ENCODE peak calls at places on chromosomes 4 and X, in six cellular contexts. One of them, this sample, is unnamed. For H3K27me3, the result is how much of the 10 kb centered on the place peaks cover.

GRCh38 chr4:87339440-87339839 is 16.8 kb upstream of the HSD17B13 start:
- DNase-seq in heart left ventricle: no peak
- DNase-seq in GM12878: no peak
- DNase-seq in right lobe of liver: no peak
- DNase-seq in neural progenitor cell: no peak
- DNase-seq in fibroblast of lung: no peak
- DNase-seq in this sample: no peak

GRCh38 chrX:71581210-71581609 is 3.0 kb downstream of the GCNA start:
- DNase-seq in GM12878: no peak
- DNase-seq in heart left ventricle: peak
- DNase-seq in fibroblast of lung: no peak
- DNase-seq in right lobe of liver: no peak
- DNase-seq in neural progenitor cell: no peak
- DNase-seq in this sample: no peak

GRCh38 chr4:24763631-24764302 is 31.6 kb upstream of the SOD3 start:
- DNase-seq in neural progenitor cell: no peak
- DNase-seq in heart left ventricle: no peak
- DNase-seq in GM12878: no peak
- DNase-seq in right lobe of liver: no peak
- DNase-seq in fibroblast of lung: peak
- DNase-seq in this sample: no peak

GRCh38 chrX:49270249-49270921 is 792 bp downstream of the PPP1R3F start:
- DNase-seq in right lobe of liver: peak
- DNase-seq in neural progenitor cell: peak
- DNase-seq in heart left ventricle: no peak
- DNase-seq in fibroblast of lung: no peak
- DNase-seq in GM12878: no peak
- DNase-seq in this sample: peak

GRCh38 chr4:89290727-89291126 is 16.9 kb downstream of the GPRIN3 start:
- DNase-seq in right lobe of liver: no peak
- DNase-seq in fibroblast of lung: no peak
- DNase-seq in GM12878: no peak
- DNase-seq in neural progenitor cell: no peak
- DNase-seq in heart left ventricle: no peak
- DNase-seq in this sample: no peak

GRCh38 chr4:37988670-37989069 is 28.5 kb downstream of the PTTG2 start:
- DNase-seq in fibroblast of lung: peak
- DNase-seq in right lobe of liver: no peak
- DNase-seq in neural progenitor cell: no peak
- DNase-seq in heart left ventricle: no peak
- DNase-seq in GM12878: no peak
- DNase-seq in this sample: no peak

GRCh38 chr4:73728091-73728741 is 12.2 kb upstream of the CXCL8 start:
- DNase-seq in heart left ventricle: no peak
- DNase-seq in neural progenitor cell: no peak
- DNase-seq in right lobe of liver: no peak
- DNase-seq in GM12878: no peak
- DNase-seq in fibroblast of lung: no peak
- DNase-seq in this sample: no peak

GRCh38 chr4:184234155-184234554 is 16.5 kb upstream of the ENPP6 start:
- DNase-seq in neural progenitor cell: no peak
- DNase-seq in right lobe of liver: no peak
- DNase-seq in GM12878: no peak
- DNase-seq in heart left ventricle: no peak
- DNase-seq in fibroblast of lung: no peak
- DNase-seq in this sample: no peak

GRCh38 chr4:19844436-19844835 is 407.3 kb upstream of the SLIT2 start:
- DNase-seq in fibroblast of lung: peak
- DNase-seq in neural progenitor cell: no peak
- DNase-seq in GM12878: no peak
- DNase-seq in right lobe of liver: no peak
- DNase-seq in heart left ventricle: no peak
- DNase-seq in this sample: no peak

GRCh38 chr4:61493470-61493869 is 293.3 kb downstream of the ADGRL3 start:
- DNase-seq in fibroblast of lung: no peak
- DNase-seq in heart left ventricle: no peak
- DNase-seq in neural progenitor cell: peak
- DNase-seq in right lobe of liver: no peak
- DNase-seq in GM12878: no peak
- DNase-seq in this sample: no peak

GRCh38 chr4:1236103-1236641 is 12.8 kb downstream of the CTBP1 start:
- DNase-seq in GM12878: no peak
- DNase-seq in right lobe of liver: peak
- DNase-seq in fibroblast of lung: no peak
- DNase-seq in heart left ventricle: no peak
- DNase-seq in neural progenitor cell: no peak
- DNase-seq in this sample: no peak

GRCh38 chr4:101967697-101968346 is 177.3 kb downstream of the BANK1 start:
- DNase-seq in heart left ventricle: no peak
- DNase-seq in neural progenitor cell: no peak
- DNase-seq in GM12878: no peak
- DNase-seq in right lobe of liver: no peak
- DNase-seq in fibroblast of lung: peak
- DNase-seq in this sample: no peak

GRCh38 chr4:54238389-54238788 is 9.3 kb downstream of the PDGFRA start:
- DNase-seq in right lobe of liver: no peak
- DNase-seq in GM12878: no peak
- DNase-seq in fibroblast of lung: no peak
- DNase-seq in heart left ventricle: no peak
- DNase-seq in neural progenitor cell: no peak
- DNase-seq in this sample: no peak

GRCh38 chr4:2371765-2372487 is 46.5 kb downstream of the ZFYVE28 start:
- DNase-seq in neural progenitor cell: no peak
- DNase-seq in GM12878: no peak
- DNase-seq in right lobe of liver: no peak
- DNase-seq in fibroblast of lung: no peak
- DNase-seq in heart left ventricle: peak
- DNase-seq in this sample: no peak

GRCh38 chr4:22187203-22187835 is 238.7 kb upstream of the KCNIP4 start:
- DNase-seq in neural progenitor cell: no peak
- DNase-seq in right lobe of liver: no peak
- DNase-seq in fibroblast of lung: no peak
- DNase-seq in heart left ventricle: no peak
- DNase-seq in GM12878: no peak
- DNase-seq in this sample: no peak

GRCh38 chr4:95908806-95909205 is 68.9 kb downstream of the PDHA2 start:
- DNase-seq in heart left ventricle: no peak
- DNase-seq in fibroblast of lung: no peak
- DNase-seq in right lobe of liver: no peak
- DNase-seq in neural progenitor cell: no peak
- DNase-seq in GM12878: no peak
- DNase-seq in this sample: no peak

GRCh38 chr4:177283167-177283566 is 26.5 kb upstream of the NEIL3 start:
- DNase-seq in heart left ventricle: no peak
- DNase-seq in fibroblast of lung: peak
- DNase-seq in neural progenitor cell: no peak
- DNase-seq in right lobe of liver: no peak
- DNase-seq in GM12878: no peak
- DNase-seq in this sample: no peak

GRCh38 chr4:181224826-181225225 is 1018.4 kb upstream of the TENM3 start:
- DNase-seq in fibroblast of lung: peak
- DNase-seq in neural progenitor cell: no peak
- DNase-seq in right lobe of liver: no peak
- DNase-seq in heart left ventricle: no peak
- DNase-seq in GM12878: no peak
- DNase-seq in this sample: no peak

GRCh38 chrX:84737471-84737871 is 235.2 kb upstream of the HDX start:
- DNase-seq in heart left ventricle: no peak
- DNase-seq in fibroblast of lung: peak
- DNase-seq in right lobe of liver: no peak
- DNase-seq in neural progenitor cell: no peak
- DNase-seq in GM12878: no peak
- DNase-seq in this sample: no peak

GRCh38 chrX:320126-320783 is 1.7 kb upstream of the GTPBP6 start:
- DNase-seq in fibroblast of lung: peak
- DNase-seq in heart left ventricle: peak
- DNase-seq in neural progenitor cell: peak
- DNase-seq in right lobe of liver: peak
- DNase-seq in GM12878: no peak
- DNase-seq in this sample: no peak

GRCh38 chrX:46029777-46030176 is 515.4 kb downstream of the ZNF674 start:
- DNase-seq in neural progenitor cell: no peak
- DNase-seq in GM12878: no peak
- DNase-seq in fibroblast of lung: peak
- DNase-seq in right lobe of liver: no peak
- DNase-seq in heart left ventricle: no peak
- DNase-seq in this sample: no peak

GRCh38 chr4:112517067-112517588 is 1.1 kb upstream of the NEUROG2 start:
- DNase-seq in neural progenitor cell: peak
- DNase-seq in fibroblast of lung: no peak
- DNase-seq in right lobe of liver: no peak
- DNase-seq in GM12878: peak
- DNase-seq in heart left ventricle: no peak
- DNase-seq in this sample: peak
- H3K27me3 ChIP-seq in neural progenitor cell: half or more
- H3K27me3 ChIP-seq in fibroblast of lung: half or more
- H3K27me3 ChIP-seq in right lobe of liver: half or more
- H3K27me3 ChIP-seq in GM12878: under half
- H3K27me3 ChIP-seq in heart left ventricle: half or more
- H3K27me3 ChIP-seq in this sample: under half

GRCh38 chr4:159047478-159048165 is 55.3 kb upstream of the RAPGEF2 start:
- DNase-seq in right lobe of liver: no peak
- DNase-seq in fibroblast of lung: peak
- DNase-seq in neural progenitor cell: no peak
- DNase-seq in GM12878: no peak
- DNase-seq in heart left ventricle: no peak
- DNase-seq in this sample: no peak

GRCh38 chr4:159052315-159052714 is 50.6 kb upstream of the RAPGEF2 start:
- DNase-seq in fibroblast of lung: no peak
- DNase-seq in neural progenitor cell: no peak
- DNase-seq in right lobe of liver: no peak
- DNase-seq in GM12878: peak
- DNase-seq in heart left ventricle: no peak
- DNase-seq in this sample: peak

GRCh38 chr4:159048166-159048886 is 54.6 kb upstream of the RAPGEF2 start:
- DNase-seq in fibroblast of lung: peak
- DNase-seq in right lobe of liver: peak
- DNase-seq in heart left ventricle: peak
- DNase-seq in GM12878: no peak
- DNase-seq in neural progenitor cell: peak
- DNase-seq in this sample: no peak

GRCh38 chr4:159049780-159050375 is 53.0 kb upstream of the RAPGEF2 start:
- DNase-seq in right lobe of liver: no peak
- DNase-seq in heart left ventricle: no peak
- DNase-seq in GM12878: no peak
- DNase-seq in neural progenitor cell: no peak
- DNase-seq in fibroblast of lung: no peak
- DNase-seq in this sample: no peak

DNA sequence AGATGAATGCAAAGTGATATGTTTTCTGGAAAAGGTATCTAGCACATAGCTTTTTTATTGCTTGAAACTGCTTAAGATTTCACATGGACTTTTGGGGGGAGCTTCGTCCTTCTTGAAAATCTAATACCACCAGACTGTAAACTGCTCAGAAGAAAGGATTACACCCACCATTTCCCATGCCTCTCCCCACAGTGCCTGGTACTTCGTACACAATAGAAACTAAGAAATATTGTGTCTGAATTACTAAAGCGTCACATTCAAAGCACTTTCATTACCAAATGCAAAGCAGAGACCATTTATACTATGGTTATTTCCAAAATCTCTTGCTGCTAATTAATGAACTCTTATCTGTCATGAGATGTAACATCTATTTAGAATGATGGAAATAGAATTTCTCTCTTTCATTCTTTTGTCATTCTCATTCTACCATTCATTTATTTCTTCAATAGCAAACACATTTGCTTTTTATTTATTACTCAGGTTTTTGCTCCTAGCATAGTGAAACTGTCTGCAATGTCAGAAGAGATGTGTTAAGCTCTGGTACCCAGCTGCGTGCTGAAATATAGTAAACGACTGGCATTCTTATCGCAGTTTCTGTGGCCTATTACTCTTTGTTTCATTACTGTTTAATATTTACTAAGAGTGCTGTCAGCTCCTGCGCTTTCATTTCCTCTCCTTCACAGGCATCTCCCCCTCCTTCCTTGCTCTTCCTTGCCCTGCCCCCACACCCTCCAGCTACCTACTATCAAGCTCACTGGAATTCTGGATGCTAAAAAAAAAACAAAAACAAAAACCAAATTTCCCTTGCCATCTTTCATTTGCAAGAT is 51.4 kb upstream of the RAPGEF2 start:
- DNase-seq in right lobe of liver: no peak
- DNase-seq in fibroblast of lung: no peak
- DNase-seq in neural progenitor cell: no peak
- DNase-seq in heart left ventricle: no peak
- DNase-seq in GM12878: peak
- DNase-seq in this sample: peak
- H3K4me3 ChIP-seq in right lobe of liver: no peak
- H3K4me3 ChIP-seq in fibroblast of lung: no peak
- H3K4me3 ChIP-seq in neural progenitor cell: no peak
- H3K4me3 ChIP-seq in heart left ventricle: peak
- H3K4me3 ChIP-seq in GM12878: peak
- H3K4me3 ChIP-seq in this sample: peak

GRCh38 chrX:74451450-74452198 is 30.3 kb downstream of the SLC16A2 start:
- DNase-seq in GM12878: no peak
- DNase-seq in fibroblast of lung: no peak
- DNase-seq in right lobe of liver: no peak
- DNase-seq in neural progenitor cell: no peak
- DNase-seq in heart left ventricle: no peak
- DNase-seq in this sample: no peak

GRCh38 chrX:74449322-74449936 is 28.1 kb downstream of the SLC16A2 start:
- DNase-seq in GM12878: no peak
- DNase-seq in fibroblast of lung: peak
- DNase-seq in right lobe of liver: no peak
- DNase-seq in heart left ventricle: no peak
- DNase-seq in neural progenitor cell: no peak
- DNase-seq in this sample: no peak

GRCh38 chrX:74448669-74449068 is 27.4 kb downstream of the SLC16A2 start:
- DNase-seq in right lobe of liver: no peak
- DNase-seq in GM12878: no peak
- DNase-seq in neural progenitor cell: no peak
- DNase-seq in heart left ventricle: no peak
- DNase-seq in fibroblast of lung: no peak
- DNase-seq in this sample: no peak

GRCh38 chrX:74450803-74451449 is 29.6 kb downstream of the SLC16A2 start:
- DNase-seq in right lobe of liver: no peak
- DNase-seq in GM12878: no peak
- DNase-seq in heart left ventricle: no peak
- DNase-seq in fibroblast of lung: peak
- DNase-seq in neural progenitor cell: no peak
- DNase-seq in this sample: no peak

DNA sequence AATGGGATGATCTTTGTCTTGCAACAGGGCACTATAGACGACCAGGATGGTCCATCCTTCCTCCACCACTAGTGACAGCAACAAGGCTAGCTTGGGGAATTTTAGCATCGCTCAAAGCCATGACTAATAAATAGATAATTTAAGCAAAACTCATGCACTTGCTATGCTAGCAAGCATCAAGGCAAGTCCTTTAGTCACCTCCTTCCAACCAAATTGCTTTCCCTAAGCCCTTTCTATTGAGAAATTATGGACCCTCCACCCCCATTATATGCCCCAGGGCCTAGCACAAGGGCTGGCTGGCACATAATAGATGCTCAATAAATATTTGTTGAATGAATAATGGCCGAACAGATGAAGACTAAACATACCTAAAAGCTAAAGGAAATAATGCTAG is 28.6 kb downstream of the SLC16A2 start:
- DNase-seq in GM12878: no peak
- DNase-seq in neural progenitor cell: no peak
- DNase-seq in fibroblast of lung: peak
- DNase-seq in heart left ventricle: no peak
- DNase-seq in right lobe of liver: no peak
- DNase-seq in this sample: no peak
- H3K27me3 ChIP-seq in GM12878: under half
- H3K27me3 ChIP-seq in neural progenitor cell: under half
- H3K27me3 ChIP-seq in fibroblast of lung: under half
- H3K27me3 ChIP-seq in heart left ventricle: under half
- H3K27me3 ChIP-seq in right lobe of liver: under half
- H3K27me3 ChIP-seq in this sample: under half

GRCh38 chr4:127622923-127623754 is 9.6 kb upstream of the INTU start:
- DNase-seq in heart left ventricle: peak
- DNase-seq in fibroblast of lung: peak
- DNase-seq in GM12878: no peak
- DNase-seq in right lobe of liver: peak
- DNase-seq in neural progenitor cell: peak
- DNase-seq in this sample: peak
- H3K4me3 ChIP-seq in heart left ventricle: peak
- H3K4me3 ChIP-seq in fibroblast of lung: peak
- H3K4me3 ChIP-seq in GM12878: no peak
- H3K4me3 ChIP-seq in right lobe of liver: peak
- H3K4me3 ChIP-seq in neural progenitor cell: peak
- H3K4me3 ChIP-seq in this sample: no peak